ENCODE peak calls at places on chromosomes 11 and 22, in four cellular contexts. V is BJ, O is psoas muscle, L is GM12865. M is an unnamed sample.
A peak's percentile ranks its signal among the peaks of the same experiment; 100 is the strongest.

GRCh38 chr11:126607374-126607773 is 251.9 kb downstream of the ST3GAL4 start:
- DNase-seq in O (no peak), V (no peak), L (peak; percentile 33), M (peak; percentile 2)

GRCh38 chr22:32202539-32203180 is 2.2 kb downstream of the RFPL2 start:
- DNase-seq in L (peak; percentile 35), V (no peak), O (no peak), M (peak; percentile 18)

GRCh38 chr11:61587951-61588695 is 7.2 kb upstream of the SYT7 start:
- DNase-seq in L (peak; percentile 12), O (peak; percentile 71), V (no peak), M (no peak)

GRCh38 chr11:110409174-110409573 is 20.6 kb upstream of the FDX1 start:
- DNase-seq in O (no peak), V (no peak), L (no peak), M (no peak)

GRCh38 chr11:68942751-68943271 is 38.0 kb downstream of the MRGPRD start:
- DNase-seq in L (no peak), V (no peak), O (no peak), M (no peak)

GRCh38 chr11:76030973-76031590 is 175.2 kb downstream of the WNT11 start:
- DNase-seq in V (no peak), O (no peak), L (no peak), M (no peak)

GRCh38 chr11:61763930-61764605 is 11.6 kb downstream of the MYRF start:
- DNase-seq in O (no peak), V (no peak), L (no peak), M (no peak)

GRCh38 chr11:128893578-128894295 is 2.6 kb downstream of the KCNJ5 start:
- DNase-seq in V (no peak), O (no peak), L (peak; percentile 49), M (peak; percentile 10)

GRCh38 chr22:27335102-27335660 is 466.4 kb downstream of the MN1 start:
- DNase-seq in L (no peak), V (no peak), O (no peak), M (no peak)

GRCh38 chr11:66231561-66231960 is 36.9 kb upstream of the RAB1B start:
- DNase-seq in L (no peak), V (no peak), O (no peak), M (no peak)

GRCh38 chr22:36369922-36370781 is 17.6 kb downstream of the MYH9 start:
- DNase-seq in L (no peak), V (no peak), O (no peak), M (no peak)
- H3K4me3 ChIP-seq in L (no peak overlapping the region), V (no peak overlapping the region), O (peak overlapping the region; percentile 33), M (no peak overlapping the region)

GRCh38 chr22:21010426-21011113 is 4.4 kb upstream of the P2RX6 start:
- DNase-seq in L (no peak), V (no peak), O (no peak), M (no peak)

GRCh38 chr22:21014202-21015050 is 539 bp upstream of the P2RX6 start:
- DNase-seq in L (peak; percentile 93), O (peak; percentile 93), V (peak; percentile 63), M (peak; percentile 88)

GRCh38 chr22:21013742-21014201 is 1.2 kb upstream of the P2RX6 start:
- DNase-seq in V (no peak), O (no peak), L (no peak), M (no peak)

GRCh38 chr22:21012446-21013407 is 2.2 kb upstream of the P2RX6 start:
- DNase-seq in V (no peak), O (no peak), L (no peak), M (no peak)

DNA sequence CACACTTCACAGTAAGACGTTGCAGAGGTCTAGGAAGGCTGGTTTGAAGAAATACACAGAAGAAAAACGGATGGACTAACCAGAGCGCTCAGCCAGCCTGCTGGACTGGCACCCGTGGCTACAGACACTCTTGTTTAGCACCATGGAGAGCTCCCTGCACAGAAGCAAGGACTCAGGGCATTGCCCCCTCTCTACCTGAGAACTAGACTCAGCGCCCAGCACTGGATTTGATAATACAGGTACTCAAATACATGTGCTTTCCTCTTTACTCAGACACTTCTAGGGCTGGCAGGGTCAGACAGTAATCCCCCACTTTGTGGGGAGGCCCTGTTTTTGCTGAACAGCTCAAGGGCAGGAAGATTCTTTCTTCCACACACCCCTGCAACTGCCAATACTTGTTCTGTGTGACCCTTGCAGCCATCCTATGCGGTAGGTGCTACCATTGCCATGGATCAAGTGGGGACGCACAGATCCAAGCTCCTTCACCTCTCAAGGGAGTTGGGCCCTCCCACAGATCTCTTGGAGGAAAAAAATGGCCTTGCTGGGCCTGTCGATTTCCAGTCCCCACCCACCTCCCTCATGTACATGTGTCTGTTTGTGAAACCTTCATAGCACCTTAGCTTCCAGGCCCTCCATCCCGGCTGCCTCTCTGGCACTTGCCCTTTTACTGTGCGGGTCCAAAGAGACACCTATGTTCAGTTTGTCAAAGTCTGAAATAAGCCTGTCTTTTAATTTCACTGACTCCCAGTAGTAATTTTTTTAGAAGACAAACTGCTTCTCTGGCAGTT is 5.1 kb upstream of the P2RX6 start:
- DNase-seq in V (no peak), L (peak; percentile 59), O (no peak), M (peak; percentile 42)
- H3K4me3 ChIP-seq in V (no peak overlapping the region), L (no peak overlapping the region), O (no peak overlapping the region), M (no peak overlapping the region)

GRCh38 chr11:133086518-133086917 is 445.8 kb downstream of the OPCML start:
- DNase-seq in V (no peak), L (no peak), O (no peak), M (no peak)

GRCh38 chr11:133081020-133081419 is 451.3 kb downstream of the OPCML start:
- DNase-seq in O (no peak), V (no peak), L (no peak), M (no peak)

GRCh38 chr11:133081730-133082452 is 450.4 kb downstream of the OPCML start:
- DNase-seq in L (no peak), O (no peak), V (no peak), M (no peak)

GRCh38 chr11:133082453-133082781 is 449.9 kb downstream of the OPCML start:
- DNase-seq in O (peak; percentile 62), V (no peak), L (peak; percentile 45), M (peak; percentile 17)

DNA sequence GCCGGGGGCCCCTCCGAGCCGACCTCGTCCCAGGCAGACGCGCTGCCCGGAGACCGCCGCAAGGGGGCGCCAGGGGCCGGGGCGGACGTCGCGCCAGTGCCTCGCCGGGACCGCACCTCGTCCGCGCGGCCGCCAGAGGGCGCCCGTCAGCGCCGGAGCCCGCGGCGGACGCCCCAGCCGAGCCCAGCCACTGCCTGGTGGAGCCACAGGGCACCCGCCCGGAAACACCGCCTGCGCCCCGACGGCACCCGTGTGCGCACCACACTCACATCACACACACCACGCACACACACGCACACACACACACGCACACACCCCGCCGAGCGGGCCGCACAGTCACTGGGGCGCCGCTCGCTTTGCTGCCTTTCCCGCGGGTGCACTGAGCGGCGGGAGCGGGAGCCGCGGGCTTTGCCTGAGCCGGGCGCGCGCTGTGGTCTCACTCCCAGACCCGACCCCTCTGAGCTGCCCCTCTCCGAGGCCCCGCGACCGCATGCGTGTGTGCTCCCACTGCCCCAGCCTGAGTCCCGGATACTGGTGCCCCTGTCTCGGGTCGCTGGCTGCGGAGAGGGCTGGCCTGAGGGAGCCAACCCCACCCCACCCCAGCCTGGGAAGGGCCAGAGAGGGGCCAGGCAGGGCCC is 449.3 kb downstream of the OPCML start:
- DNase-seq in O (peak; percentile 74), V (no peak), L (peak; percentile 57), M (peak; percentile 28)
- H3K4me3 ChIP-seq in O (peak overlapping the region; percentile 52), V (peak overlapping the region; percentile 44), L (no peak overlapping the region), M (no peak overlapping the region)

GRCh38 chr11:96293583-96293982 is 49.4 kb downstream of the MAML2 start:
- DNase-seq in O (no peak), V (no peak), L (peak; percentile 72), M (no peak)
- H3K4me3 ChIP-seq in O (peak overlapping the region; percentile 13), V (no peak overlapping the region), L (no peak overlapping the region), M (no peak overlapping the region)

GRCh38 chr11:35087648-35088047 is 51.3 kb upstream of the CD44 start:
- DNase-seq in V (no peak), L (peak; percentile 68), O (no peak), M (no peak)

GRCh38 chr11:35085766-35086165 is 53.2 kb upstream of the CD44 start:
- DNase-seq in L (no peak), V (no peak), O (no peak), M (no peak)

GRCh38 chr11:35088676-35089075 is 50.3 kb upstream of the CD44 start:
- DNase-seq in L (peak; percentile 36), O (no peak), V (no peak), M (no peak)

GRCh38 chr11:35089724-35090505 is 49.1 kb upstream of the CD44 start:
- DNase-seq in O (no peak), L (peak; percentile 72), V (no peak), M (no peak)

DNA sequence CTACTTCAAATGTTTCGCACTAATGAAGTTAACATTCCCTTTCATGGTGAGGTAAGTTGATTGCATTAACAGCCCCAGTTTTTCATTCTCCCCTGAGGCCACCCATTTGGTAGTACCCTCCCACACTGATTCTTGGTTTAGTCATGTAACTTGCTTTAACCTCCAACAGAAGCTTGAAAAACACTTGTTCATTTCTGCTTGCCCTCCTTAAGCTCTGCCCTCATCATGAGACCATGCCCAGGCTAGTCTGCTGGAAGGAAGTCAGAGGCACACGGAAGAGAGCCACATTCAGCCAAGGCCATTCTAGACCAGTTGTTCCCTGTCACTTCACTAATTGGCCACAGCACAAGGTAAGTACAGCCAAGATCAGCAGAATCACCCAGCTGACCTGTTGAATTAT is 50.7 kb upstream of the CD44 start:
- DNase-seq in O (no peak), L (no peak), V (no peak), M (no peak)
- H3K4me3 ChIP-seq in O (no peak overlapping the region), L (no peak overlapping the region), V (no peak overlapping the region), M (no peak overlapping the region)

M was measured in Jurkat, Clone E6-1.